ENCODE peak calls at places on chromosomes 6 and 20, in nine cellular contexts. F is CD4-positive, alpha-beta T cell; O is lower lobe of right lung; M is upper lobe of right lung; Z is spleen; H is effector memory CD4-positive, alpha-beta T cell; A is fibroblast of lung; T is CD4-positive, alpha-beta memory T cell; U is gastrocnemius medialis. J is an unnamed sample.

GRCh38 chr6:4460595-4461475 is 315.4 kb upstream of the CDYL start:
- DNase-seq in O (no peak), F (no peak), Z (no peak), A (peak; percentile 58), T (no peak), M (no peak), U (peak; percentile 67), H (no peak), J (peak; percentile 25)

GRCh38 chr6:47479156-47479541 is 1.6 kb downstream of the CD2AP start:
- DNase-seq in F (no peak), Z (no peak), A (no peak), H (no peak), T (no peak), O (no peak), M (no peak), U (no peak), J (no peak)

GRCh38 chr6:20274115-20274514 is 61.8 kb upstream of the MBOAT1 start:
- DNase-seq in O (no peak), Z (no peak), F (no peak), H (no peak), M (no peak), U (no peak), A (no peak), T (no peak), J (no peak)

GRCh38 chr20:34410331-34410730 is 47.3 kb downstream of the ITCH start:
- DNase-seq in Z (no peak), T (no peak), M (no peak), U (no peak), H (no peak), F (no peak), A (no peak), O (no peak), J (no peak)

GRCh38 chr6:12958052-12958706 is 241.6 kb downstream of the PHACTR1 start:
- DNase-seq in A (peak; percentile 24), U (no peak), Z (no peak), H (no peak), O (no peak), F (no peak), T (no peak), M (no peak), J (no peak)

GRCh38 chr6:69914015-69914485 is 47.7 kb downstream of the COL19A1 start:
- DNase-seq in U (no peak), H (no peak), T (no peak), Z (no peak), O (no peak), A (no peak), M (no peak), F (no peak), J (no peak)

GRCh38 chr6:13572240-13572639 is 2.2 kb upstream of the SIRT5 start:
- DNase-seq in M (no peak), Z (no peak), F (no peak), A (no peak), U (no peak), H (no peak), T (no peak), O (no peak), J (no peak)

GRCh38 chr6:127215931-127216330 is 50.7 kb upstream of the RNF146 start:
- DNase-seq in T (no peak), O (no peak), F (no peak), U (no peak), Z (no peak), H (no peak), A (no peak), M (no peak), J (no peak)

GRCh38 chr6:90186637-90187361 is 109.8 kb downstream of the BACH2 start:
- DNase-seq in M (no peak), U (no peak), F (peak; percentile 18), A (no peak), O (peak; percentile 50), H (no peak), T (peak; percentile 12), Z (no peak), J (no peak)

GRCh38 chr20:64253000-64253383 is 2.6 kb upstream of the PCMTD2 start:
- DNase-seq in M (no peak), O (no peak), U (no peak), Z (no peak), F (no peak), A (no peak), H (no peak), T (no peak), J (no peak)

GRCh38 chr6:151546941-151547659 is 53.3 kb downstream of the CCDC170 start:
- DNase-seq in H (no peak), U (no peak), M (no peak), A (no peak), F (no peak), O (no peak), Z (no peak), T (no peak), J (no peak)

GRCh38 chr6:135141182-135141581 is 39.9 kb upstream of the MYB start:
- DNase-seq in Z (no peak), T (no peak), O (no peak), U (no peak), A (no peak), H (no peak), M (no peak), F (no peak), J (no peak)

GRCh38 chr20:46572181-46572580 is 21.7 kb upstream of the OCSTAMP start:
- DNase-seq in H (no peak), Z (no peak), F (no peak), A (no peak), T (no peak), U (no peak), O (no peak), M (no peak), J (no peak)

GRCh38 chr6:137417411-137417810 is 76.8 kb downstream of the OLIG3 start:
- DNase-seq in A (peak; percentile 11), U (no peak), M (no peak), H (no peak), Z (no peak), O (no peak), F (no peak), T (no peak), J (no peak)

GRCh38 chr20:19275630-19276071 is 63.2 kb downstream of the SLC24A3 start:
- DNase-seq in T (no peak), M (peak; percentile 70), F (no peak), Z (no peak), O (peak; percentile 56), H (no peak), U (peak; percentile 49), A (no peak), J (no peak)

GRCh38 chr20:59985864-59986263 is 27.6 kb downstream of the CDH26 start:
- DNase-seq in T (no peak), O (no peak), U (no peak), H (no peak), Z (no peak), F (no peak), M (no peak), A (no peak), J (no peak)
- H3K27ac ChIP-seq in T (no peak overlapping the region), O (no peak overlapping the region), U (no peak overlapping the region), H (no peak overlapping the region), Z (peak overlapping the region; percentile 73), F (no peak overlapping the region), M (no peak overlapping the region), A (no peak overlapping the region), J (no peak overlapping the region)

GRCh38 chr6:154507209-154507898 is 3.1 kb downstream of the CNKSR3 start:
- DNase-seq in O (no peak), A (no peak), H (no peak), T (no peak), M (no peak), U (no peak), Z (no peak), F (no peak), J (no peak)
- H3K27ac ChIP-seq in O (no peak overlapping the region), A (no peak overlapping the region), H (no peak overlapping the region), T (no peak overlapping the region), M (no peak overlapping the region), U (no peak overlapping the region), Z (peak overlapping the region; percentile 24), F (no peak overlapping the region), J (no peak overlapping the region)

DNA sequence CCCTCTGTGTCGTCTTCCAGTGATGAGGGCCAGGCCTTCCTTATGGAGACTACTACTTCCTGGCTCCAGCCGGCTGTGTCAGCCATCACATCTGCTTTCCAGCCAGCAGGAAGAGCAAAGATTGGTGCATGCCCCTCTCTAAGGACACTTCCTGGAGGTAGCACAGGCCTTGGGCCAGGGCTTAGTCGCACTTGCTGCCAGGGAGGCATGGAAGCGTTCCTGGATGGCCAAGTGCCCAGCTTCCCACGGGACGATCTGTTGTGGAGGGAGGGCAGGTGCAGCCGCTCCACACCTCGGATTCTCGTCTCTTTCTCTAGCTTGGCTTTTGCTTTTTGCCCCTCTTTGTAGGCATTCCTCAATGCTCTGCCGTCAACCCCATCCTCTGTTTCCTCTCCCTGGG is 11.9 kb downstream of the ERMARD start:
- DNase-seq in F (no peak), A (no peak), Z (no peak), H (no peak), U (peak; percentile 24), O (no peak), T (no peak), M (no peak), J (no peak)
- H3K27ac ChIP-seq in F (no peak overlapping the region), A (no peak overlapping the region), Z (no peak overlapping the region), H (no peak overlapping the region), U (no peak overlapping the region), O (no peak overlapping the region), T (no peak overlapping the region), M (no peak overlapping the region), J (no peak overlapping the region)

GRCh38 chr6:38502423-38502822 is 137.3 kb downstream of the BTBD9 start:
- DNase-seq in H (no peak), F (no peak), O (no peak), A (no peak), T (no peak), M (no peak), U (no peak), Z (no peak), J (no peak)

GRCh38 chr6:38504996-38505395 is 134.7 kb downstream of the BTBD9 start:
- DNase-seq in O (no peak), F (no peak), Z (no peak), A (peak; percentile 18), H (no peak), M (no peak), T (no peak), U (no peak), J (no peak)

GRCh38 chr6:38501931-38502330 is 137.8 kb downstream of the BTBD9 start:
- DNase-seq in O (no peak), F (no peak), U (no peak), H (no peak), T (no peak), Z (no peak), A (no peak), M (no peak), J (no peak)

GRCh38 chr6:38503032-38503784 is 136.5 kb downstream of the BTBD9 start:
- DNase-seq in F (no peak), U (no peak), O (no peak), Z (no peak), M (no peak), A (no peak), H (no peak), T (no peak), J (no peak)

DNA sequence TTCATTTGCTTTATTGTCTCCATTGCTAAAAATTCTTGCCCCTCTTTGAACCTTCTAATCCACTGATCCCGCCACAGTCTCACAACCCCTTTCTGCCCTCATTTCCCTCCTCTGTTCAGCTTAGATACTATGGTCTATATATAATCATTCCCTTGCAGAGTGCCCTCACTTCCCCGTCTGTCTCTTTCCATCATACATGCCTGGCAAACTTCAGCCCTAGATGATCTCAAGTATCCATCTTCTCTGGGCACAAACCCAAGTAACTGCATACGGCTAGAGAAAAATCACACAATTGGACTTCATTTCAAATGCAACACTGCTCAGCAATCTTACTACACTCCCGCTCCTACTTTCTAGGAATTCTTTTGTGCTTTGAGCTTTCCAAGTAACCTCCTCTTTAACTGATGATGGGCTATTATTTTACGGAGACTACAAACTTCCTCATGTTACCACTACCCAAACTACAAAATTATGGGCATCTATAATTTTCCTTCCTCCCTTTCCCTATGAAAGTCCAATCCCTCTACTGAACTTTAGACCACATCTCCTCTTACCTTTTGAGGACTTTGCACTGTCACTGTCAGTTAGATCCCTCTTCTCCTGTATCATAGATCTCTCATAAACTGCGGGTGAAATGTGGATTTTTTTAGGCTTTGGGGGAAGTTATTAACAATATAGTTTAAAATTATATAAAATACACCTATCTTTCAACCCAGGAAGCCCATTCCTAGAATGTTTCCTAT is 135.6 kb downstream of the BTBD9 start:
- DNase-seq in U (no peak), T (no peak), F (no peak), M (no peak), A (no peak), H (no peak), O (no peak), Z (no peak), J (no peak)
- H3K27ac ChIP-seq in U (no peak overlapping the region), T (no peak overlapping the region), F (no peak overlapping the region), M (no peak overlapping the region), A (no peak overlapping the region), H (no peak overlapping the region), O (no peak overlapping the region), Z (no peak overlapping the region), J (no peak overlapping the region)